ENCODE peak calls at places on chromosomes 12 and 14, in nine cellular contexts. M is NCI-H1694 treated with DMSO at 0.1 percent for 48 hours; T is colonic mucosa; A is DMS 273 treated with DMSO at 0.1 percent for 48 hours; E is PC-9; C is stimulated activated CD8-positive, alpha-beta memory T cell treated with anti-CD3 and anti-CD28 coated beads, Interleukin-2, amount 100 ng/mL, for 1 hour; K is stomach; Y is NB4; L is CD8-positive, alpha-beta memory T cell. U is an unnamed sample.
A peak's percentile ranks its signal among the peaks of the same experiment; 100 is the strongest.

GRCh38 chr14:53044486-53044885 is 93.6 kb upstream of the FERMT2 start:
- DNase-seq in T (no peak), L (no peak), E (no peak), M (no peak), Y (no peak), A (no peak), K (no peak), C (no peak), U (no peak)

GRCh38 chr12:108043750-108044149 is 85.3 kb upstream of the WSCD2 start:
- DNase-seq in K (no peak), Y (no peak), M (no peak), L (no peak), T (no peak), A (no peak), E (no peak), C (no peak), U (no peak)

GRCh38 chr12:14238224-14238792 is 127.2 kb upstream of the ATF7IP start:
- DNase-seq in M (peak; percentile 39), Y (peak; percentile 40), K (no peak), A (no peak), T (no peak), L (no peak), C (no peak), E (no peak), U (peak; percentile 70)

GRCh38 chr14:92589213-92589852 is 75.8 kb downstream of the RIN3 start:
- DNase-seq in L (no peak), A (no peak), T (no peak), K (no peak), C (no peak), M (no peak), E (no peak), Y (peak; percentile 48), U (peak; percentile 77)

GRCh38 chr12:91774471-91774921 is 371.1 kb downstream of the BTG1 start:
- DNase-seq in Y (no peak), T (no peak), K (no peak), E (no peak), M (no peak), L (no peak), C (no peak), A (no peak), U (no peak)

GRCh38 chr12:104634852-104635251 is 178.1 kb downstream of the CHST11 start:
- DNase-seq in A (no peak), T (no peak), M (no peak), K (no peak), Y (no peak), C (no peak), E (no peak), L (no peak), U (no peak)

GRCh38 chr12:88639361-88639760 is 59.1 kb upstream of the KITLG start:
- DNase-seq in L (no peak), M (no peak), Y (no peak), A (peak; percentile 75), K (no peak), C (no peak), T (no peak), E (no peak), U (no peak)

GRCh38 chr12:98909749-98910148 is 264.7 kb downstream of the APAF1 start:
- DNase-seq in T (no peak), Y (no peak), K (no peak), E (no peak), M (peak; percentile 16), L (no peak), C (no peak), A (no peak), U (no peak)

GRCh38 chr12:20370001-20370381 is 1.7 kb downstream of the PDE3A start:
- DNase-seq in T (peak; percentile 72), C (no peak), M (no peak), L (no peak), K (no peak), E (no peak), A (no peak), Y (no peak), U (no peak)

GRCh38 chr12:82593901-82594396 is 92.8 kb upstream of the TMTC2 start:
- DNase-seq in A (peak; percentile 73), C (no peak), E (no peak), M (peak; percentile 71), L (no peak), T (no peak), Y (no peak), K (no peak), U (no peak)

GRCh38 chr14:22978873-22979671 is 3.3 kb downstream of the AJUBA start:
- DNase-seq in C (no peak), K (no peak), L (no peak), M (peak; percentile 92), T (peak; percentile 34), Y (no peak), A (peak; percentile 54), E (no peak), U (no peak)

GRCh38 chr14:79467837-79468236 is 743.5 kb downstream of the DIO2 start:
- DNase-seq in K (no peak), A (no peak), C (no peak), Y (no peak), E (no peak), L (no peak), M (no peak), T (no peak), U (no peak)

GRCh38 chr12:20050166-20050565 is 318.2 kb upstream of the PDE3A start:
- DNase-seq in M (no peak), T (no peak), K (no peak), L (no peak), Y (no peak), E (no peak), C (no peak), A (no peak), U (no peak)

GRCh38 chr14:97270308-97270707 is 473.1 kb downstream of the VRK1 start:
- DNase-seq in E (no peak), K (no peak), Y (no peak), T (no peak), M (no peak), L (no peak), A (no peak), C (no peak), U (no peak)

GRCh38 chr12:68175566-68176033 is 16.1 kb upstream of the IFNG start:
- DNase-seq in E (no peak), C (peak; percentile 24), Y (no peak), M (no peak), A (no peak), K (no peak), T (no peak), L (peak; percentile 81), U (no peak)

GRCh38 chr12:42208574-42208973 is 29.5 kb downstream of the YAF2 start:
- DNase-seq in L (no peak), C (no peak), T (no peak), E (no peak), K (no peak), M (no peak), A (no peak), Y (no peak), U (no peak)

GRCh38 chr12:121175383-121176119 is 34.4 kb upstream of the P2RX4 start:
- DNase-seq in K (no peak), T (no peak), C (no peak), M (no peak), L (no peak), Y (peak; percentile 92), E (no peak), A (no peak), U (no peak)

GRCh38 chr14:45083622-45083978 is 316 bp upstream of the PRPF39 start:
- DNase-seq in M (no peak), Y (no peak), T (no peak), K (no peak), L (no peak), A (no peak), C (no peak), E (no peak), U (no peak)

U was measured in Karpas-422.